ENCODE peak calls at places on chromosome X, in four cellular contexts. One of them, this sample, is unnamed.

GRCh38 chrX:13938053-13938765 is 91.5 kb downstream of the GEMIN8 start:
- DNase-seq in ascending aorta: no peak
- DNase-seq in stomach: peak; percentile 40
- DNase-seq in transverse colon: peak; percentile 19
- DNase-seq in this sample: no peak

GRCh38 chrX:96906741-96907140 is 23.0 kb downstream of the RPA4 start:
- DNase-seq in ascending aorta: no peak
- DNase-seq in stomach: no peak
- DNase-seq in transverse colon: no peak
- DNase-seq in this sample: no peak

GRCh38 chrX:22652596-22652995 is 347.2 kb upstream of the DDX53 start:
- DNase-seq in ascending aorta: no peak
- DNase-seq in stomach: no peak
- DNase-seq in transverse colon: peak; percentile 12
- DNase-seq in this sample: peak; percentile 50

GRCh38 chrX:34365482-34365881 is 233.4 kb upstream of the FAM47A start:
- DNase-seq in ascending aorta: no peak
- DNase-seq in stomach: no peak
- DNase-seq in transverse colon: no peak
- DNase-seq in this sample: no peak

GRCh38 chrX:1485033-1485432 is 32.3 kb upstream of the ASMTL start:
- DNase-seq in ascending aorta: peak; percentile 37
- DNase-seq in stomach: no peak
- DNase-seq in transverse colon: no peak
- DNase-seq in this sample: peak; percentile 14

GRCh38 chrX:94831364-94831763 is 1157.4 kb downstream of the FAM133A start:
- DNase-seq in ascending aorta: no peak
- DNase-seq in stomach: no peak
- DNase-seq in transverse colon: no peak
- DNase-seq in this sample: no peak

GRCh38 chrX:153400146-153401132 is 711 bp downstream of the PNMA6E start:
- DNase-seq in ascending aorta: no peak
- DNase-seq in stomach: peak; percentile 35
- DNase-seq in transverse colon: peak; percentile 41
- DNase-seq in this sample: peak; percentile 20

GRCh38 chrX:13778916-13779315 is 38.0 kb downstream of the GPM6B start:
- DNase-seq in ascending aorta: no peak
- DNase-seq in stomach: no peak
- DNase-seq in transverse colon: no peak
- DNase-seq in this sample: no peak

GRCh38 chrX:81261576-81261975 is 59.7 kb downstream of the SH3BGRL start:
- DNase-seq in ascending aorta: no peak
- DNase-seq in stomach: no peak
- DNase-seq in transverse colon: no peak
- DNase-seq in this sample: no peak

GRCh38 chrX:53616921-53617320 is 69.6 kb downstream of the HUWE1 start:
- DNase-seq in ascending aorta: no peak
- DNase-seq in stomach: no peak
- DNase-seq in transverse colon: no peak
- DNase-seq in this sample: no peak

GRCh38 chrX:15973299-15973698 is 118.7 kb upstream of the AP1S2 start:
- DNase-seq in ascending aorta: no peak
- DNase-seq in stomach: no peak
- DNase-seq in transverse colon: peak; percentile 12
- DNase-seq in this sample: no peak

GRCh38 chrX:65712005-65712861 is 44.8 kb downstream of the MSN start:
- DNase-seq in ascending aorta: no peak
- DNase-seq in stomach: no peak
- DNase-seq in transverse colon: no peak
- DNase-seq in this sample: no peak
- H3K4me1 ChIP-seq in ascending aorta: no peaks in the 10 kb centered on the region
- H3K4me1 ChIP-seq in stomach: peaks cover under 1% of the 10 kb centered on the region
- H3K4me1 ChIP-seq in transverse colon: no peaks in the 10 kb centered on the region
- H3K4me1 ChIP-seq in this sample: no peaks in the 10 kb centered on the region

GRCh38 chrX:19332983-19333382 is 10.7 kb upstream of the PDHA1 start:
- DNase-seq in ascending aorta: no peak
- DNase-seq in stomach: no peak
- DNase-seq in transverse colon: no peak
- DNase-seq in this sample: peak; percentile 51

GRCh38 chrX:19334945-19335626 is 8.6 kb upstream of the PDHA1 start:
- DNase-seq in ascending aorta: no peak
- DNase-seq in stomach: no peak
- DNase-seq in transverse colon: no peak
- DNase-seq in this sample: no peak
- TF ChIP-seq CTCF in ascending aorta: no peak
- TF ChIP-seq CTCF in stomach: no peak
- TF ChIP-seq CTCF in transverse colon: peak; percentile 27
- TF ChIP-seq CTCF in this sample: no peak

DNA sequence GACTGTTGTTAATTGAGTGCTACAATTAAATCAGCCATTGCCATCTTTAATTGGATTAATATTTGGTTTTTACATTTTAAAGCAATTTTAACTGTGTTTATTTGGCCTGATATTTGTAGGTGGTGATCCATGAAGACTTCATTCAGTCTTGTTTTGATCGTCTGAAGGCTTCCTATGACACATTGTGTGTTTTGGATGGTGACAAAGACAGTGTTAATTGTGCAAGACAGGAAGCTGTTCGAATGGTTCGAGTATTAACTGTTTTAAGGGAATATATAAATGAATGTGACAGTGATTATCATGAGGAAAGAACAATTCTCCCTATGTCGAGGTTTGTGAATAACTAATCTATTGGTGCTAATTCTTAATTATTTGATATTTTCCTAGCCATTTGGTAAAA is 82.6 kb downstream of the USP9X start:
- DNase-seq in ascending aorta: no peak
- DNase-seq in stomach: no peak
- DNase-seq in transverse colon: no peak
- DNase-seq in this sample: no peak
- H3K4me1 ChIP-seq in ascending aorta: no peaks in the 10 kb centered on the region
- H3K4me1 ChIP-seq in stomach: no peaks in the 10 kb centered on the region
- H3K4me1 ChIP-seq in transverse colon: no peaks in the 10 kb centered on the region
- H3K4me1 ChIP-seq in this sample: no peaks in the 10 kb centered on the region

GRCh38 chrX:70426286-70427278 is 3.5 kb downstream of the GDPD2 start:
- DNase-seq in ascending aorta: no peak
- DNase-seq in stomach: no peak
- DNase-seq in transverse colon: no peak
- DNase-seq in this sample: no peak

GRCh38 chrX:70423937-70424336 is 823 bp downstream of the GDPD2 start:
- DNase-seq in ascending aorta: no peak
- DNase-seq in stomach: no peak
- DNase-seq in transverse colon: no peak
- DNase-seq in this sample: no peak

GRCh38 chrX:70421618-70422017 is 1.5 kb upstream of the GDPD2 start:
- DNase-seq in ascending aorta: no peak
- DNase-seq in stomach: no peak
- DNase-seq in transverse colon: no peak
- DNase-seq in this sample: no peak

GRCh38 chrX:70424801-70425200 is 1.7 kb downstream of the GDPD2 start:
- DNase-seq in ascending aorta: no peak
- DNase-seq in stomach: no peak
- DNase-seq in transverse colon: no peak
- DNase-seq in this sample: no peak

GRCh38 chrX:70422886-70423336 is at the start of gene GDPD2:
- DNase-seq in ascending aorta: no peak
- DNase-seq in stomach: peak; percentile 39
- DNase-seq in transverse colon: peak; percentile 38
- DNase-seq in this sample: peak; percentile 63
- TF ChIP-seq CTCF in ascending aorta: no peak
- TF ChIP-seq CTCF in stomach: no peak
- TF ChIP-seq CTCF in transverse colon: peak; percentile 26
- TF ChIP-seq CTCF in this sample: no peak

DNA sequence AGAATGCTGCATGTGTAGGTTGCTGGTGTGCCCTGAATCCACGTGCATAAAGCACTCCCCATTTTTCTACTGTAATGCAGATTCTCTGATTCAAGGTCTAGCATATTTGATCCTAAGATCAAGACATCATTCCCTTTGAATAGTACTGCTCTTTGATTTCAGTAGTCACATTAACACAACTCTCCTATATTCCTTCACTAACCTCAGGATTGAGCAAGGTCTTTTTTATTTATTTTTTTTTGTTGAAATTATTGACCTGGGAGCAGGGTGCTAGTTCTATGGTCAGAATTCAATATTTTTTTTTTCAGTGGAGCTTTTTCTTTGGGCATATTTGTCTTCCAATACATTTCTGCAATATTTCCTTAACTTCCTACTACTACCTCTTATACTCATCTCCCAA is 245.7 kb downstream of the RBMX2 start:
- DNase-seq in ascending aorta: no peak
- DNase-seq in stomach: no peak
- DNase-seq in transverse colon: no peak
- DNase-seq in this sample: no peak
- H3K4me1 ChIP-seq in ascending aorta: no peaks in the 10 kb centered on the region
- H3K4me1 ChIP-seq in stomach: no peaks in the 10 kb centered on the region
- H3K4me1 ChIP-seq in transverse colon: no peaks in the 10 kb centered on the region
- H3K4me1 ChIP-seq in this sample: no peaks in the 10 kb centered on the region

DNA sequence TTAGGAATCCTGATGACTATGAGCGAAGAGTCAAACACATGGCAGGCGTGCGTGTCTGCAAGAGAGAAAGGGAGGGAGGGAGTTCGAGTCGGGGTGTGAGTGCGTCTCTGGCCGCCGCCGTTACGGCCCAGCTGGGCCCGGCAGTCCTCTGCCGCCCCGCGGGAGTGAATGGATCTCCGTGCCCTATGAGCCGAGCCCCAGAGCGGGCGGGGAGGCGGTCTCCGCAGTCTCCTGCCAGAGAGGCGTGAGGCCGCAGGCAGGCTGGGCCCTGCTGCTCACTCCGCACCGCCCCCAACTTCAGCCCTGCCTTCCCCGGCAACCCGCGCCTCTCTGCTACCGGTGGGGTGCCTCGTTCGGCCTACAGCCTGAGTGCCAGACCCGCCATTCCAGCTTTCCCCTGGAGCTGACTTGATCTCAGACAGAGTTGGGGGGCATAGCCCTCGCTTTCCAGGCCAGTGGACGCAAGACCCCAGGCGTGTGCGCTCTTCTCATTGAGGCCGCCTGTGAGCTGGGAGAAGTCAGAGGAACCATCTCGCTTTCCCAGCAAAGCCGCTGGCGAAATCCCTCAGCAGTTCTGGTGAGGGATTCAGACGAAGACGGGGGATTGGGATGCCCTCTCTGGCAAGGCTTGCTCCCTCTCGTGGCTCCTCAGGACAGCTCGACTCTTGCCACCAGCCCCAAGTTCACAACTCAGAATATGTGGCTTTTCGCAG is 1.4 kb downstream of the SLC16A2 start:
- DNase-seq in ascending aorta: peak; percentile 77
- DNase-seq in stomach: peak; percentile 59
- DNase-seq in transverse colon: peak; percentile 35
- DNase-seq in this sample: no peak
- TF ChIP-seq CTCF in ascending aorta: no peak
- TF ChIP-seq CTCF in stomach: no peak
- TF ChIP-seq CTCF in transverse colon: no peak
- TF ChIP-seq CTCF in this sample: no peak

GRCh38 chrX:108415146-108415545 is 23.1 kb downstream of the COL4A6 start:
- DNase-seq in ascending aorta: no peak
- DNase-seq in stomach: no peak
- DNase-seq in transverse colon: no peak
- DNase-seq in this sample: no peak
- H3K4me1 ChIP-seq in ascending aorta: no peaks in the 10 kb centered on the region
- H3K4me1 ChIP-seq in stomach: no peaks in the 10 kb centered on the region
- H3K4me1 ChIP-seq in transverse colon: no peaks in the 10 kb centered on the region
- H3K4me1 ChIP-seq in this sample: no peaks in the 10 kb centered on the region

GRCh38 chrX:111244238-111244750 is 26.0 kb downstream of the CAPN6 start:
- DNase-seq in ascending aorta: no peak
- DNase-seq in stomach: no peak
- DNase-seq in transverse colon: no peak
- DNase-seq in this sample: no peak
- TF ChIP-seq CTCF in ascending aorta: peak; percentile 27
- TF ChIP-seq CTCF in stomach: peak; percentile 15
- TF ChIP-seq CTCF in transverse colon: peak; percentile 37
- TF ChIP-seq CTCF in this sample: peak; percentile 44